ENCODE peak calls at places on chromosomes 5 and 9, in five cellular contexts. O is left ventricle myocardium inferior, N is stomach, I is NB4, F is heart left ventricle. A is an unnamed sample.

GRCh38 chr5:36495638-36496010 is 110.8 kb upstream of the SLC1A3 start:
- DNase-seq in O (no peak), N (no peak), I (no peak), F (no peak), A (no peak)

GRCh38 chr5:75335952-75336624 is 932 bp upstream of the HMGCR start:
- DNase-seq in O (no peak), N (no peak), I (peak; percentile 51), F (peak; percentile 20), A (no peak)

GRCh38 chr5:83662558-83662957 is 58.1 kb downstream of the HAPLN1 start:
- DNase-seq in O (no peak), N (no peak), I (peak; percentile 13), F (no peak), A (no peak)

GRCh38 chr9:128191406-128192046 is at the start of gene CIZ1:
- DNase-seq in O (peak; percentile 83), N (peak; percentile 84), I (peak; percentile 87), F (peak; percentile 84), A (peak; percentile 95)

GRCh38 chr9:6106576-6107339 is 91.3 kb upstream of the RANBP6 start:
- DNase-seq in O (no peak), N (no peak), I (peak; percentile 93), F (peak; percentile 22), A (no peak)

GRCh38 chr5:87210743-87211142 is 56.9 kb upstream of the RASA1 start:
- DNase-seq in O (no peak), N (no peak), I (no peak), F (no peak), A (no peak)

GRCh38 chr9:11241779-11242178 is 629.0 kb upstream of the PTPRD start:
- DNase-seq in O (no peak), N (no peak), I (peak; percentile 58), F (no peak), A (no peak)

GRCh38 chr5:98296426-98296825 is 477.0 kb upstream of the RGMB start:
- DNase-seq in O (no peak), N (no peak), I (no peak), F (no peak), A (no peak)

GRCh38 chr9:109993250-109993978 is 213.4 kb downstream of the PALM2AKAP2 start:
- DNase-seq in O (no peak), N (no peak), I (no peak), F (no peak), A (no peak)

GRCh38 chr9:84711936-84712335 is 42.4 kb downstream of the NTRK2 start:
- DNase-seq in O (no peak), N (no peak), I (peak; percentile 21), F (no peak), A (no peak)

GRCh38 chr9:129667850-129668249 is 2.4 kb downstream of the PRRX2 start:
- DNase-seq in O (no peak), N (no peak), I (no peak), F (no peak), A (no peak)

GRCh38 chr9:132008184-132008781 is 71.4 kb downstream of the MED27 start:
- DNase-seq in O (no peak), N (no peak), I (no peak), F (no peak), A (no peak)

GRCh38 chr5:177378884-177379883 is 5.0 kb upstream of the SLC34A1 start:
- DNase-seq in O (no peak), N (no peak), I (peak; percentile 60), F (no peak), A (no peak)

GRCh38 chr9:129375845-129376244 is 197.8 kb upstream of the IER5L start:
- DNase-seq in O (no peak), N (no peak), I (no peak), F (no peak), A (no peak)

GRCh38 chr5:153623906-153624765 is 133.7 kb downstream of the GRIA1 start:
- DNase-seq in O (no peak), N (no peak), I (no peak), F (no peak), A (no peak)

GRCh38 chr5:128462330-128462729 is 75.7 kb downstream of the FBN2 start:
- DNase-seq in O (no peak), N (no peak), I (no peak), F (no peak), A (no peak)

GRCh38 chr9:132042324-132042723 is 37.3 kb downstream of the MED27 start:
- DNase-seq in O (no peak), N (no peak), I (peak; percentile 25), F (no peak), A (no peak)

GRCh38 chr5:134073404-134073803 is 41.1 kb upstream of the TCF7 start:
- DNase-seq in O (no peak), N (no peak), I (no peak), F (no peak), A (no peak)

GRCh38 chr9:4139201-4139600 is 160.7 kb downstream of the GLIS3 start:
- DNase-seq in O (no peak), N (no peak), I (no peak), F (no peak), A (peak; percentile 17)

GRCh38 chr5:122316652-122317051 is 4.6 kb downstream of the SNCAIP start:
- DNase-seq in O (no peak), N (no peak), I (no peak), F (no peak), A (no peak)

GRCh38 chr9:129557192-129558036 is 63.5 kb downstream of the C9orf50 start:
- DNase-seq in O (no peak), N (peak; percentile 47), I (no peak), F (no peak), A (no peak)

GRCh38 chr5:14439087-14439841 is 142.3 kb upstream of the OTULINL start:
- DNase-seq in O (no peak), N (no peak), I (no peak), F (no peak), A (no peak)

GRCh38 chr5:134887593-134888159 is 13.5 kb downstream of the TXNDC15 start:
- DNase-seq in O (no peak), N (no peak), I (no peak), F (no peak), A (no peak)

GRCh38 chr5:176740131-176740701 is 70.1 kb upstream of the UNC5A start:
- DNase-seq in O (no peak), N (peak; percentile 21), I (no peak), F (no peak), A (peak; percentile 80)

GRCh38 chr5:137273511-137273910 is 225.6 kb downstream of the SPOCK1 start:
- DNase-seq in O (no peak), N (no peak), I (no peak), F (no peak), A (no peak)

DNA sequence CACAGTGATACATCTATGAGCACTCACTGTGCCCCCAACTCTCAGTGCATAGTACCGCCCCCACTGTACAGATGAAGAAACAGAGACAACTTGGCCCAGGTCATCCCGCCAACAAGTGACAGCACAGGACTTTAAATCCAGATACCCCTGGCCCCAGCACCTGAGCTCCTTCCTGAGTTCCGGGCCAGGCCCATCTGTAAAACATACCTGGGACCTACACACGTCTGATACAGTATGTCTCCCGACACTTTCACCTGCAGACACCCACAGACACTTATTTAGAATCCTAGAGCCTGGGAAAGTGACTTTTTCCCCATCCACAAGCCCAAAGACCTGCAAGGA is 60.8 kb upstream of the SLC25A51 start:
- DNase-seq in O (no peak), N (no peak), I (no peak), F (no peak), A (no peak)
- H3K4me3 ChIP-seq in O (no peak overlapping the region), N (no peak overlapping the region), I (no peak overlapping the region), F (no peak overlapping the region), A (no peak overlapping the region)

GRCh38 chr9:14347408-14348224 is 33.7 kb upstream of the NFIB start:
- DNase-seq in O (peak; percentile 69), N (no peak), I (no peak), F (peak; percentile 67), A (no peak)
- TF ChIP-seq CTCF in O (peak; percentile 41), N (no peak), I (no peak), F (no peak), A (no peak)

DNA sequence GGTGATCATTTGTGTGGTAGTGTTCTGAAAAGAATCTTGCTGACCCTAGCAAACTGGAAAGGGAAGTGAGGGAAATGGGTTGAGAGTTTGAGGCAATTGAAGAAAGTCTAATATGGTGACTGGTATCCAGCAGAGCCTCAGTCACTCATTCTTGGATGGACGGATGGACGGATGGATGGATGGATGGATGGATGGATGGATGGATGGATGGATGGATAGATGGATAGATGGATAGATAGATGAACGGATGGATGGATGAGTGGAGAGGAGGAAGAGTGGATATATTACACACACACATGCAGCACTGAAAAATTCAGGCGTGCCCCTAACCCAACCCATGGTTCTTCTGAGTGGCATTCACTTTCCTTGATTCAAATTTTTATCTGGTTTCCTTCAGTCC is 277.6 kb downstream of the EBF1 start:
- DNase-seq in O (no peak), N (no peak), I (no peak), F (no peak), A (no peak)
- H3K4me3 ChIP-seq in O (no peak overlapping the region), N (no peak overlapping the region), I (no peak overlapping the region), F (no peak overlapping the region), A (no peak overlapping the region)

DNA sequence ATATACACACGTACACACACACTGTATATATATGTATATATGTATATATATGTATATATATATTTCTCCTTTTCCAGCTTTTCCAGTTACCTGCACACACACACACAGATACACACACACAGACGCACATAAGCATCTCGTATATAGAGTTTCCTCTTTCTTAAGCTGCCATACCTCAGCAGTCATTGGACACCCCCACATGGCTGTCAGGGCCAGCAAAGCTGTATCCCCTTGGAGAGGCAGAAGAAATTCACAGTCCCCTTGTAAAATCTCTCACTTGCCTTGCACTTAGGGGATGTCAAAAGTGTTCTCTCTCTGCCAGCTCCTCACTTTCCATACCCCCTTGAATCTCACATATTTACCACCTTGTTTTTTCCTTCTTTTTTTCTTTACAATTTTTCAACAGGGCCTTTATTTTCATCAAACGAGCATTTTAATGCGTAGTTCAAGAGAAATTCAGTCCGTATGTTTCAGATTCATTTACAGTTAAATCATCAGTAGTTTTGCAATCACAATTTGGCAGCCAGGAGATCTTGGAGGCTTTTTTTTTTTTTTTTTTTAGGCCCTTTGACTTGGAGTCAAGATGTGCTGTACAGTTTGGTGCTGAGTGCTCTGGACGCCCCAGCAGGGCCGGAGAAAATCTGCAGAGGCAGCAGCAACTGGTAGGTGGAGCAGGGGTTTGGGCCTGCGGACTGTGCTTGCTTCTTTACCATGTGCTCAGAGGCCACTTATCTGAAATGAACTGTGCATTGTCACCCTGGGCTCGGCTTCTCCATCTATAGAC is 244.9 kb upstream of the KLF4 start:
- DNase-seq in O (peak; percentile 31), N (no peak), I (no peak), F (no peak), A (no peak)
- TF ChIP-seq CTCF in O (no peak), N (no peak), I (no peak), F (no peak), A (no peak)

DNA sequence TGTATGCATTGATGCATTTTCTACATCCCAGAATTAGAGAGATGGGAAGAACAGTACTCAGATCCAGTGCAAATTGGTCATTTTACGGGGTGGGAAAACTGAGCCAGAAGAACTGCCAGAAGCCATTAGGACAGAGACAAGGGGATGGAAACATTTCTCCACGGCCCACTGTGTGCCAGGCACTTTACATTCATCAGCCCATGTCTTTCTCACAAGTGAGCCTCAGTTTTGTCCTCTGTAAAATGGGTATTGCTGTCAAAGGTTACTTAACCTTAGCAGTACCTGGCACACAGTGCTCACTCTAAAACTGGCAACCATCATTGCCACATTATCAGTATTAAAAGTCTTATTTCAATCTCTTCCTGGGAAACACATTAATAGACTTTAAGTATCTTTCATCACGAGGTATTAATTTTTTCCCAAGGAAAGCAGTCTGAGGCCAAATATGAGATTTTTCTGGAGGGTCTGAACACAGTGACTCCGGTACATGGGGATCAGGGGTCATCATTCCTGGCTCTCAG is 5.2 kb downstream of the DUSP1 start:
- DNase-seq in O (no peak), N (no peak), I (no peak), F (no peak), A (no peak)
- H3K4me3 ChIP-seq in O (peak overlapping the region; percentile 84), N (peak overlapping the region; percentile 89), I (no peak overlapping the region), F (peak overlapping the region; percentile 92), A (peak overlapping the region; percentile 88)

A was measured in esophagus muscularis mucosa.